ENCODE peak calls at places on chromosomes 16 and 17, in four cellular contexts. One of them, this sample, is unnamed.

GRCh38 chr16:62475573-62475972 is 439.3 kb upstream of the CDH8 start:
- DNase-seq in heart left ventricle: no peak
- DNase-seq in HCT116: no peak
- DNase-seq in kidney: no peak
- DNase-seq in this sample: no peak

GRCh38 chr16:76854234-76854633 is 336.8 kb upstream of the MON1B start:
- DNase-seq in heart left ventricle: no peak
- DNase-seq in HCT116: no peak
- DNase-seq in kidney: no peak
- DNase-seq in this sample: no peak

GRCh38 chr16:1990336-1991134 is 765 bp downstream of the SYNGR3 start:
- DNase-seq in heart left ventricle: no peak
- DNase-seq in HCT116: no peak
- DNase-seq in kidney: no peak
- DNase-seq in this sample: no peak

GRCh38 chr17:46862949-46863348 is 11.6 kb downstream of the WNT9B start:
- DNase-seq in heart left ventricle: no peak
- DNase-seq in HCT116: no peak
- DNase-seq in kidney: peak
- DNase-seq in this sample: no peak

GRCh38 chr16:88071908-88072307 is 120.7 kb downstream of the BANP start:
- DNase-seq in heart left ventricle: peak
- DNase-seq in HCT116: no peak
- DNase-seq in kidney: peak
- DNase-seq in this sample: no peak

GRCh38 chr16:22055881-22056280 is 36.5 kb upstream of the VWA3A start:
- DNase-seq in heart left ventricle: no peak
- DNase-seq in HCT116: no peak
- DNase-seq in kidney: no peak
- DNase-seq in this sample: no peak

GRCh38 chr17:49108318-49108717 is 24.3 kb upstream of the B4GALNT2 start:
- DNase-seq in heart left ventricle: no peak
- DNase-seq in HCT116: no peak
- DNase-seq in kidney: no peak
- DNase-seq in this sample: peak

GRCh38 chr16:85172465-85173071 is 60.3 kb upstream of the CIBAR2 start:
- DNase-seq in heart left ventricle: no peak
- DNase-seq in HCT116: peak
- DNase-seq in kidney: peak
- DNase-seq in this sample: peak

GRCh38 chr17:32568673-32569072 is 81.9 kb downstream of the CDK5R1 start:
- DNase-seq in heart left ventricle: no peak
- DNase-seq in HCT116: no peak
- DNase-seq in kidney: no peak
- DNase-seq in this sample: no peak

GRCh38 chr16:3578610-3579551 is 1.7 kb upstream of the NLRC3 start:
- DNase-seq in heart left ventricle: peak
- DNase-seq in HCT116: no peak
- DNase-seq in kidney: peak
- DNase-seq in this sample: no peak

GRCh38 chr16:18834873-18835272 is 33.5 kb upstream of the ARL6IP1 start:
- DNase-seq in heart left ventricle: no peak
- DNase-seq in HCT116: no peak
- DNase-seq in kidney: no peak
- DNase-seq in this sample: no peak

GRCh38 chr16:72033437-72033836 is 20.9 kb upstream of the HP start:
- DNase-seq in heart left ventricle: no peak
- DNase-seq in HCT116: no peak
- DNase-seq in kidney: no peak
- DNase-seq in this sample: no peak

GRCh38 chr17:6591599-6592158 is 35.3 kb upstream of the PITPNM3 start:
- DNase-seq in heart left ventricle: no peak
- DNase-seq in HCT116: no peak
- DNase-seq in kidney: no peak
- DNase-seq in this sample: peak

GRCh38 chr17:28344435-28344901 is 8.9 kb downstream of the TNFAIP1 start:
- DNase-seq in heart left ventricle: no peak
- DNase-seq in HCT116: no peak
- DNase-seq in kidney: no peak
- DNase-seq in this sample: no peak

GRCh38 chr16:48373258-48374050 is 11.8 kb downstream of the SIAH1 start:
- DNase-seq in heart left ventricle: no peak
- DNase-seq in HCT116: no peak
- DNase-seq in kidney: no peak
- DNase-seq in this sample: no peak

GRCh38 chr17:27339836-27340550 is 46.1 kb downstream of the WSB1 start:
- DNase-seq in heart left ventricle: no peak
- DNase-seq in HCT116: peak
- DNase-seq in kidney: no peak
- DNase-seq in this sample: peak

GRCh38 chr17:44847581-44847980 is at the start of gene HIGD1B:
- DNase-seq in heart left ventricle: no peak
- DNase-seq in HCT116: no peak
- DNase-seq in kidney: no peak
- DNase-seq in this sample: no peak

GRCh38 chr16:66421891-66422290 is 5.2 kb upstream of the BEAN1 start:
- DNase-seq in heart left ventricle: no peak
- DNase-seq in HCT116: no peak
- DNase-seq in kidney: no peak
- DNase-seq in this sample: no peak

GRCh38 chr17:77433385-77434135 is 292.8 kb downstream of the SEC14L1 start:
- DNase-seq in heart left ventricle: no peak
- DNase-seq in HCT116: no peak
- DNase-seq in kidney: peak
- DNase-seq in this sample: no peak

GRCh38 chr17:17403899-17404576 is 72.8 kb upstream of the MED9 start:
- DNase-seq in heart left ventricle: no peak
- DNase-seq in HCT116: no peak
- DNase-seq in kidney: no peak
- DNase-seq in this sample: no peak

GRCh38 chr17:56125830-56126819 is 27.1 kb upstream of the ANKFN1 start:
- DNase-seq in heart left ventricle: no peak
- DNase-seq in HCT116: peak
- DNase-seq in kidney: no peak
- DNase-seq in this sample: peak
- TF ChIP-seq CTCF in heart left ventricle: peak
- TF ChIP-seq CTCF in HCT116: peak
- TF ChIP-seq CTCF in kidney: peak
- TF ChIP-seq CTCF in this sample: peak

GRCh38 chr17:14301279-14301760 is 439 bp downstream of the HS3ST3B1 start:
- DNase-seq in heart left ventricle: no peak
- DNase-seq in HCT116: no peak
- DNase-seq in kidney: peak
- DNase-seq in this sample: no peak
- TF ChIP-seq CTCF in heart left ventricle: no peak
- TF ChIP-seq CTCF in HCT116: no peak
- TF ChIP-seq CTCF in kidney: peak
- TF ChIP-seq CTCF in this sample: no peak

GRCh38 chr17:8176197-8176940 is at the start of gene TMEM107:
- DNase-seq in heart left ventricle: peak
- DNase-seq in HCT116: peak
- DNase-seq in kidney: peak
- DNase-seq in this sample: peak
- TF ChIP-seq CTCF in heart left ventricle: no peak
- TF ChIP-seq CTCF in HCT116: no peak
- TF ChIP-seq CTCF in kidney: no peak
- TF ChIP-seq CTCF in this sample: no peak

DNA sequence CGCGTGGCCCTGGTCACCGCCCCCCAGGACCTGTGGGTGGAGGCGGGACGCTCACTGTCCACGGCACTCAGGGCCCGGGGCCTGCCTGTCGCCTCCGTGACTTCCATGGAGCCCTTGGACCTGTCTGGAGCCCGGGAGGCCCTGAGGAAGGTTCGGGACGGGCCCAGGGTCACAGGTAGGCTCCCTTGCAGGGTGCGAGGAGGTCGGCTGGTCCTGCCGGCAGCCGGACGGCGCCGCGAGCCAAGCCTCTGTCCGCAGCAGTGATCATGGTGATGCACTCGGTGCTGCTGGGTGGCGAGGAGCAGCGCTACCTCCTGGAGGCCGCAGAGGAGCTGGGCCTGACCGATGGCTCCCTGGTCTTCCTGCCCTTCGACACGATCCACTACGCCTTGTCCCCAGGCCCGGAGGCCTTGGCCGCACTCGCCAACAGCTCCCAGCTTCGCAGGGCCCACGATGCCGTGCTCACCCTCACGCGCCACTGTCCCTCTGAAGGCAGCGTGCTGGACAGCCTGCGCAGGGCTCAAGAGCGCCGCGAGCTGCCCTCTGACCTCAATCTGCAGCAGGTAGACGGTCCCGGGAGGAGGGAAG is 1.3 kb downstream of the GUCY2D start:
- DNase-seq in heart left ventricle: no peak
- DNase-seq in HCT116: no peak
- DNase-seq in kidney: peak
- DNase-seq in this sample: no peak
- TF ChIP-seq CTCF in heart left ventricle: no peak
- TF ChIP-seq CTCF in HCT116: no peak
- TF ChIP-seq CTCF in kidney: no peak
- TF ChIP-seq CTCF in this sample: no peak

GRCh38 chr17:57889252-57889651 is 39.4 kb upstream of the MRPS23 start:
- DNase-seq in heart left ventricle: peak
- DNase-seq in HCT116: no peak
- DNase-seq in kidney: no peak
- DNase-seq in this sample: no peak
- TF ChIP-seq CTCF in heart left ventricle: no peak
- TF ChIP-seq CTCF in HCT116: no peak
- TF ChIP-seq CTCF in kidney: no peak
- TF ChIP-seq CTCF in this sample: no peak